ENCODE peak calls at places on chromosomes 5 and 9, in seven cellular contexts. F is A172, A is cardiac fibroblast, U is Calu3, P is NCI-H446, G is NCI-H187, I is endothelial cell. W is an unnamed sample.
A peak's percentile ranks its signal among the peaks of the same experiment; 100 is the strongest.

GRCh38 chr5:97242351-97242750 is 59.3 kb upstream of the RIOK2 start:
- DNase-seq in A (no peak), I (no peak), U (no peak), F (no peak), P (no peak), G (no peak), W (no peak)

GRCh38 chr9:127955294-127956015 is 17.8 kb upstream of the DPM2 start:
- DNase-seq in F (peak; percentile 97), A (no peak), P (no peak), G (peak; percentile 75), U (peak; percentile 87), I (no peak), W (peak; percentile 58)

GRCh38 chr5:65914644-65915196 is 11.7 kb upstream of the ERBIN start:
- DNase-seq in I (no peak), G (no peak), U (peak; percentile 11), F (no peak), A (no peak), P (no peak), W (no peak)

GRCh38 chr9:83281306-83282255 is 218.6 kb upstream of the RASEF start:
- DNase-seq in A (peak; percentile 58), F (peak; percentile 82), U (peak; percentile 30), I (no peak), G (no peak), P (peak; percentile 41), W (no peak)

GRCh38 chr9:131278421-131279111 is 2.3 kb upstream of the FAM78A start:
- DNase-seq in P (no peak), G (no peak), I (no peak), A (no peak), F (no peak), U (no peak), W (no peak)

GRCh38 chr9:88991066-88992030 is at the start of gene S1PR3:
- DNase-seq in U (peak; percentile 15), G (no peak), F (peak; percentile 25), A (peak; percentile 54), P (no peak), I (peak; percentile 64), W (no peak)

GRCh38 chr5:172455511-172456061 is 1.3 kb upstream of the SH3PXD2B start:
- DNase-seq in U (no peak), A (peak; percentile 72), F (no peak), G (no peak), I (peak; percentile 32), P (peak; percentile 67), W (peak; percentile 77)

GRCh38 chr5:68239485-68239884 is 23.9 kb downstream of the PIK3R1 start:
- DNase-seq in A (peak; percentile 84), U (no peak), G (no peak), I (no peak), P (no peak), F (peak; percentile 24), W (no peak)

GRCh38 chr9:110050925-110051355 is 157.0 kb downstream of the C9orf152 start:
- DNase-seq in P (no peak), G (no peak), I (no peak), A (peak; percentile 88), F (peak; percentile 98), U (no peak), W (no peak)

GRCh38 chr9:130233587-130233945 is 32.0 kb upstream of the HMCN2 start:
- DNase-seq in G (no peak), A (no peak), P (no peak), I (no peak), U (no peak), F (no peak), W (no peak)

GRCh38 chr9:5608298-5609254 is 20.3 kb upstream of the RIC1 start:
- DNase-seq in A (peak; percentile 16), U (peak; percentile 15), I (no peak), P (no peak), G (no peak), F (peak; percentile 40), W (no peak)

GRCh38 chr5:33319841-33320240 is 120.9 kb upstream of the TARS1 start:
- DNase-seq in F (no peak), G (no peak), P (no peak), U (no peak), A (peak; percentile 85), I (no peak), W (no peak)

GRCh38 chr5:154646841-154647759 is 108.1 kb upstream of the LARP1 start:
- DNase-seq in I (peak; percentile 14), A (peak; percentile 39), F (no peak), U (peak; percentile 55), G (no peak), P (no peak), W (no peak)

GRCh38 chr9:133147412-133148271 is 16.1 kb downstream of the GBGT1 start:
- DNase-seq in A (peak; percentile 63), F (peak; percentile 46), I (peak; percentile 90), G (peak; percentile 5), U (peak; percentile 86), P (no peak), W (peak; percentile 26)

GRCh38 chr9:137482094-137482781 is 23.1 kb upstream of the NSMF start:
- DNase-seq in U (no peak), G (no peak), A (peak; percentile 78), I (no peak), F (peak; percentile 82), P (no peak), W (no peak)

GRCh38 chr9:134757206-134757975 is 115.8 kb downstream of the COL5A1 start:
- DNase-seq in I (no peak), G (no peak), P (no peak), U (no peak), F (no peak), A (no peak), W (no peak)

GRCh38 chr5:10030219-10030831 is 219.4 kb downstream of the ATPSCKMT start:
- DNase-seq in A (peak; percentile 70), I (peak; percentile 53), G (no peak), P (no peak), U (peak; percentile 58), F (no peak), W (no peak)

GRCh38 chr5:79890119-79890870 is 100.8 kb downstream of the MTX3 start:
- DNase-seq in A (no peak), P (no peak), G (no peak), I (no peak), U (no peak), F (no peak), W (no peak)

GRCh38 chr5:58012103-58012502 is 447.8 kb downstream of the PLK2 start:
- DNase-seq in F (peak; percentile 39), I (no peak), U (no peak), G (no peak), P (no peak), A (no peak), W (no peak)

GRCh38 chr5:135246605-135246922 is 152.5 kb downstream of the MACROH2A1 start:
- DNase-seq in P (no peak), I (no peak), G (no peak), A (no peak), U (no peak), F (no peak), W (no peak)

GRCh38 chr9:35277649-35278359 is 116.0 kb downstream of the UNC13B start:
- DNase-seq in F (peak; percentile 47), G (no peak), I (no peak), A (peak; percentile 87), U (no peak), P (no peak), W (no peak)

GRCh38 chr5:134203630-134204029 is 22.2 kb downstream of the PPP2CA start:
- DNase-seq in G (no peak), U (no peak), I (no peak), A (no peak), F (no peak), P (no peak), W (no peak)

GRCh38 chr5:157464518-157465171 is 4.6 kb downstream of the NIPAL4 start:
- DNase-seq in G (no peak), F (peak; percentile 91), I (no peak), P (no peak), A (peak; percentile 82), U (peak; percentile 71), W (no peak)

GRCh38 chr9:78601957-78602565 is 305.1 kb downstream of the PSAT1 start:
- DNase-seq in A (peak; percentile 58), I (peak; percentile 55), F (peak; percentile 72), P (no peak), G (no peak), U (peak; percentile 32), W (peak; percentile 90)

GRCh38 chr5:65480306-65480865 is 1.3 kb downstream of the ADAMTS6 start:
- DNase-seq in A (peak; percentile 87), U (peak; percentile 21), I (peak; percentile 7), P (peak; percentile 55), F (peak; percentile 59), G (no peak), W (no peak)

GRCh38 chr5:173689713-173690360 is 73.4 kb upstream of the BOD1 start:
- DNase-seq in G (no peak), F (no peak), U (peak; percentile 35), I (no peak), P (no peak), A (peak; percentile 16), W (no peak)

GRCh38 chr9:89304479-89305188 is 6.4 kb upstream of the CKS2 start:
- DNase-seq in A (peak; percentile 31), P (no peak), U (no peak), G (no peak), F (no peak), I (no peak), W (no peak)

GRCh38 chr5:94702729-94703128 is 84.3 kb downstream of the SLF1 start:
- DNase-seq in G (no peak), U (no peak), I (no peak), A (no peak), F (no peak), P (no peak), W (no peak)

GRCh38 chr5:9617739-9618504 is 12.2 kb downstream of the TAS2R1 start:
- DNase-seq in A (peak; percentile 10), F (no peak), U (no peak), I (no peak), P (no peak), G (no peak), W (no peak)

GRCh38 chr9:6132650-6133049 is 83.0 kb upstream of the IL33 start:
- DNase-seq in P (no peak), G (no peak), F (no peak), U (no peak), I (no peak), A (no peak), W (no peak)